ENCODE peak calls at places on chromosome 15, in four cellular contexts. P is astrocyte of the spinal cord, J is AG10803, T is fibroblast of the aortic adventitia. A is an unnamed sample.

GRCh38 chr15:73909616-73910015 is 16.6 kb upstream of the LOXL1 start:
- DNase-seq in T (no peak), P (no peak), J (peak), A (no peak)

GRCh38 chr15:74443100-74443909 is 9.5 kb upstream of the SEMA7A start:
- DNase-seq in T (peak), P (peak), J (peak), A (no peak)

GRCh38 chr15:28896944-28897343 is 11.2 kb downstream of the APBA2 start:
- DNase-seq in J (peak), P (peak), T (peak), A (peak)

GRCh38 chr15:65559941-65560340 is 29.7 kb downstream of the HACD3 start:
- DNase-seq in P (no peak), T (no peak), J (no peak), A (no peak)

GRCh38 chr15:77628010-77628409 is 4.7 kb downstream of the LINGO1 start:
- DNase-seq in J (no peak), P (no peak), T (no peak), A (no peak)

GRCh38 chr15:89098281-89098680 is 10.0 kb downstream of the ABHD2 start:
- DNase-seq in T (no peak), J (no peak), P (no peak), A (no peak)

GRCh38 chr15:85108136-85108535 is 126.5 kb downstream of the PDE8A start:
- DNase-seq in T (no peak), P (no peak), J (no peak), A (no peak)

GRCh38 chr15:49064281-49064653 is 18.0 kb upstream of the SECISBP2L start:
- DNase-seq in T (no peak), J (no peak), P (no peak), A (no peak)

GRCh38 chr15:85620321-85621044 is 174.2 kb downstream of the KLHL25 start:
- DNase-seq in T (peak), J (peak), P (peak), A (peak)

GRCh38 chr15:23759964-23760363 is 72.9 kb upstream of the NDN start:
- DNase-seq in T (no peak), J (no peak), P (no peak), A (no peak)

GRCh38 chr15:38050529-38050928 is 116.1 kb downstream of the TMCO5A start:
- DNase-seq in J (peak), P (peak), T (peak), A (peak)

GRCh38 chr15:58260911-58261267 is 122.7 kb downstream of the AQP9 start:
- DNase-seq in P (no peak), J (peak), T (no peak), A (peak)

GRCh38 chr15:94229591-94230365 is 1.6 kb upstream of the MCTP2 start:
- DNase-seq in T (no peak), J (no peak), P (no peak), A (no peak)

GRCh38 chr15:60757831-60758570 is 279.1 kb upstream of the ICE2 start:
- DNase-seq in J (no peak), P (no peak), T (no peak), A (peak)

GRCh38 chr15:75177360-75178071 is 24.2 kb upstream of the C15orf39 start:
- DNase-seq in P (no peak), J (no peak), T (no peak), A (peak)

GRCh38 chr15:69200773-69201745 is 40.6 kb downstream of the GLCE start:
- DNase-seq in T (no peak), P (no peak), J (no peak), A (no peak)

GRCh38 chr15:69478259-69478687 is 25.7 kb downstream of the RPLP1 start:
- DNase-seq in P (peak), T (peak), J (peak), A (peak)

GRCh38 chr15:76983588-76984379 is 11.1 kb upstream of the PSTPIP1 start:
- DNase-seq in P (no peak), T (no peak), J (no peak), A (no peak)

GRCh38 chr15:35289029-35289617 is 204.0 kb upstream of the NANOGP8 start:
- DNase-seq in P (peak), J (peak), T (peak), A (peak)

GRCh38 chr15:45314960-45315359 is 62.9 kb downstream of the SLC28A2 start:
- DNase-seq in P (no peak), T (peak), J (peak), A (peak)

GRCh38 chr15:39731266-39731665 is 51.4 kb downstream of the FSIP1 start:
- DNase-seq in P (no peak), J (no peak), T (no peak), A (no peak)

GRCh38 chr15:22240403-22240802 is 160.1 kb downstream of the OR4M2 start:
- DNase-seq in P (no peak), J (no peak), T (no peak), A (no peak)

GRCh38 chr15:65862682-65863081 is 6.6 kb upstream of the RAB11A start:
- DNase-seq in J (peak), P (peak), T (peak), A (peak)

GRCh38 chr15:74449066-74449465 is 11.9 kb downstream of the UBL7 start:
- DNase-seq in J (no peak), T (no peak), P (no peak), A (no peak)

GRCh38 chr15:98778960-98779359 is 130.6 kb downstream of the IGF1R start:
- DNase-seq in T (no peak), J (no peak), P (no peak), A (no peak)

GRCh38 chr15:101615986-101616848 is 36.0 kb downstream of the TM2D3 start:
- DNase-seq in T (peak), P (peak), J (peak), A (peak)

GRCh38 chr15:68806220-68807105 is 14.2 kb downstream of the ANP32A start:
- DNase-seq in T (no peak), J (no peak), P (no peak), A (no peak)

GRCh38 chr15:86082619-86083377 is 3.1 kb downstream of the AGBL1 start:
- DNase-seq in J (no peak), T (no peak), P (no peak), A (no peak)

GRCh38 chr15:93088200-93088980 is 621 bp downstream of the RGMA start:
- DNase-seq in J (no peak), T (peak), P (no peak), A (no peak)

GRCh38 chr15:81027200-81027599 is 26.5 kb downstream of the TLNRD1 start:
- DNase-seq in J (peak), P (no peak), T (no peak), A (no peak)

GRCh38 chr15:81023483-81024264 is 23.0 kb downstream of the TLNRD1 start:
- DNase-seq in P (peak), J (peak), T (peak), A (peak)

GRCh38 chr15:81024891-81025290 is 24.2 kb downstream of the TLNRD1 start:
- DNase-seq in P (no peak), T (no peak), J (no peak), A (no peak)

GRCh38 chr15:81021321-81021720 is 20.6 kb downstream of the TLNRD1 start:
- DNase-seq in P (no peak), J (no peak), T (no peak), A (no peak)

DNA sequence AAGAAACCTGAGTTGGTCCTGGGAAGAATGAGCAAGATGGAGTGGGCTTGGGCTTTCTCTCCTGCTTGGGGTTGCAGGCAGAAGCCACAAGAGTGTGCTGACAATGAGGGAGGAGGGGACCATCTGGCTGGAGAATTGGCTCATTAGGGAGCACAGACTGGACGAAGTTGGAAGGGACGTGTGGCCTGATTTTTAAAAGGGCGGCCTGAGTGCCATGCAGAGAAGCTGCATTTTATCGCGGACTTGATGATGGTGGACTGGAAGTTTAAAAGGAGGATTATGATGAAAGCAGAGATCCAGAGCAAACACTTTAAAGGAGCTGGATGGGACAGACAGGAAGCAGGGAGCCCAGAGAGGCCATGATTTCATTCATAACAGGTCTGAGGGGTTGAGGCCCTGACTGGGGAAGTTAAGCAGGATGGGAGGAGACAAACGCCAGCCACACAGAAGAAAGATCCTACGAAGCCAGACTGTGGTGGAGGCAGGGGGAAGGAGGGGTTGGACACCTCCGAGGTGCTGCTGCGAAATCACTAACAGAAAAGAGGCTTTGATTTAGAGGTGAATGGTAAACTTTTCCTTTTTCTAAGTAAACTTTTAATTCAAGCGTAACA is 23.6 kb downstream of the TLNRD1 start:
- DNase-seq in P (no peak), J (no peak), T (no peak), A (no peak)
- H3K4me3 ChIP-seq in P (no peak), J (no peak), T (no peak), A (no peak)

GRCh38 chr15:59355730-59356129 is 16.9 kb downstream of the MYO1E start:
- DNase-seq in J (no peak), T (no peak), P (no peak), A (no peak)

GRCh38 chr15:59362339-59362738 is 10.3 kb downstream of the MYO1E start:
- DNase-seq in T (no peak), P (no peak), J (no peak), A (no peak)

GRCh38 chr15:59364238-59364637 is 8.4 kb downstream of the MYO1E start:
- DNase-seq in J (no peak), P (no peak), T (peak), A (peak)

GRCh38 chr15:59360896-59361295 is 11.8 kb downstream of the MYO1E start:
- DNase-seq in T (no peak), P (peak), J (peak), A (no peak)

GRCh38 chr15:59360305-59360704 is 12.4 kb downstream of the MYO1E start:
- DNase-seq in J (no peak), T (no peak), P (no peak), A (no peak)
- TF ChIP-seq CTCF in J (peak), T (peak), P (peak), A (peak)

DNA sequence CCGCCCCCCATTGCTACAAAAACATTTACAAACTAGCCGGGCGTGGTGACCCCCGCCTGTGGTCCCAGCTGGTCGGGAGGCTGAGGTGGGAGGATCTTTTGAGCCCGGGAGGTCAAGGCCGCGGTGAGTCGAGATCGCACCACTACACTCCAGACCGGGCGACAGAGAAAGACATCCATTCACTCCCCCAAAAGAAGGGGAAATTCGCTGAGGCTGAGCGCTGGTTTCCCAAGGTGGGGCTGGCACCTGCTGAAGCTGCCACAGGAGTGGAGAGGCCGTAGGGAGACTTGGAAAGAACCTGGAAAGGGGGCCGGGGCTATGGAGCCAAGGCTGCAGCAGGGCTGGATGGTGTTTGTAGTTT is 735 bp upstream of the CRTC3 start:
- DNase-seq in T (no peak), P (no peak), J (no peak), A (no peak)
- H3K4me3 ChIP-seq in T (no peak), P (peak), J (peak), A (peak)

GRCh38 chr15:62549345-62549970 is 384.4 kb upstream of the C2CD4B start:
- DNase-seq in J (no peak), P (peak), T (peak), A (peak)
- TF ChIP-seq CTCF in J (peak), P (peak), T (peak), A (peak)

DNA sequence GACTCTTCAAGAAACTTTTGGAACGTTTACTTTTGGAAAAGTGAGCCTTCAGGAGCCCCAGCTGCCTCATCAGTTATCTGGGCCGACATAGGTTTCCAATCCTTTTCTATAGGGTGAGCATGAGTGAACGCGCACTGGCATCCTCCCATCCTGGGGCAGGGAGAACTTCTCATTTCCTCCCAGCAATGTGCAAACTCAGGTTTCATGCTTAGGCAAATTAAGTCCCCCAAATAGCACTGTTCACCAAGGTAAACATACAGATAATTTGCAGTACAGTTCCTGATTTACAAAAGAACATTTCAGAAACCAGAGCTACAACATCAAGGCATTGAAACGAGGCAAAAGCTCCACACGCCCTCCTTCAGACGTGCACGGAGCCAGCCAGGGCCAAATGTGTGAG is 333.5 kb upstream of the NR2E3 start:
- DNase-seq in J (no peak), P (no peak), T (no peak), A (no peak)
- H3K4me3 ChIP-seq in J (no peak), P (no peak), T (no peak), A (no peak)

GRCh38 chr15:79265167-79265566 is 17.4 kb upstream of the ANKRD34C start:
- DNase-seq in P (no peak), J (no peak), T (no peak), A (no peak)
- TF ChIP-seq CTCF in P (no peak), J (no peak), T (no peak), A (no peak)

DNA sequence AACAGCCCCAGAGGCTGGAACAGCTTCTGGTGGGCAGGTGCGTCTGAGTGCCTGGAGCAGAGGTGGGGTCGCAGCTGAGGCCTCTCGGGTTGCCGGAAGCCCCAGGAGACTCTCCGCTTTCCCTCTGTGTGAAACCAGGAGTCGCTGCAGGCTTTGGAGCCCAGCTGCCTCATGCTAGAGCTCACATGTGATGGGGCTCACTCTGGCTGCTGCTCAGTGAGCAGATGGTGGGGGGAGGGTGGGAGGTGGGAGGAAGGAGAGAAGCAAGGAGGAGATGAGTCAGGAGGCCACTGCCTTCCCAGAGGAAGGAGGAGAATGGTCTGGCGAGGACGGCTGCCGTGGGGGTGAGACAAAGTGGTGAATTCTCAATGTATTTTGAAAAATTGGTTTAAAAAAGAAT is 290.1 kb upstream of the CHRNA7 start:
- DNase-seq in J (no peak), T (no peak), P (no peak), A (peak)
- H3K4me3 ChIP-seq in J (no peak), T (no peak), P (no peak), A (no peak)

DNA sequence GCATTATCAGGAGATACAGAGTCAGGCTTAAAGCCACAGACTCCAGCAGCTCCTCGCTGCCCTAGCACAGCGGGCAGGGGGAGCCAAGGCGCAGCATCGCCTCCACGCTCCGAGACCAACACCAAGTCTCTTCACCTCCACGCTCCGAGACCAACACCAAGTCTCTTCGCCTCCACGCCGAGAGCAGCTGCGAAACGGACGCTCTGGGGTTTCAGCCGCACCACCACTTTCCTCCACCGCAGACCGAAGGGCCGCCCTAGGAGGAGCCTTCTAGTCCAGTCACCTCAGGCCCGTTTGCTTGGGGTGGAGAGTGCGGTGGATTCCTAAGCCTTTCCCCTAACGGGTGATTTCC is 678 bp downstream of the DMXL2 start:
- DNase-seq in P (peak), J (peak), T (peak), A (peak)
- TF ChIP-seq CTCF in P (peak), J (peak), T (peak), A (peak)

A was measured in fibroblast of mammary gland.